ENCODE peak calls at places on chromosomes 3 and 15, in ten cellular contexts. U is SJSA1, P is non-pigmented ciliary epithelial cell, R is caudate nucleus, S is midbrain, X is hippocampal formation, W is NCI-H1436, J is NCI-H1694 treated with DMSO at 0.1 percent for 48 hours, H is HS-5, N is EH. O is an unnamed sample.

GRCh38 chr3:191743283-191743682 is 282.3 kb downstream of the PYDC2 start:
- DNase-seq in X (no peak), W (no peak), P (no peak), R (no peak), H (no peak), J (no peak), S (no peak), U (no peak), N (no peak), O (no peak)

GRCh38 chr15:82056900-82057825 is 11.3 kb upstream of the MEX3B start:
- DNase-seq in J (no peak), H (no peak), N (no peak), U (no peak), X (no peak), S (no peak), R (no peak), P (no peak), W (no peak), O (no peak)

GRCh38 chr3:153242900-153243299 is 80.9 kb downstream of the RAP2B start:
- DNase-seq in U (no peak), S (no peak), R (no peak), J (no peak), P (no peak), X (no peak), W (no peak), H (no peak), N (no peak), O (no peak)

GRCh38 chr15:50109086-50109987 is 9.7 kb downstream of the ATP8B4 start:
- DNase-seq in U (no peak), R (no peak), J (no peak), X (no peak), P (no peak), N (peak), S (no peak), W (no peak), H (no peak), O (no peak)

GRCh38 chr3:116179091-116179490 is 266.2 kb downstream of the LSAMP start:
- DNase-seq in J (no peak), H (peak), S (no peak), X (no peak), P (peak), U (peak), W (no peak), N (peak), R (no peak), O (no peak)

GRCh38 chr3:31307131-31307785 is 225.5 kb upstream of the STT3B start:
- DNase-seq in R (no peak), N (no peak), J (no peak), U (no peak), H (no peak), S (no peak), P (no peak), X (no peak), W (no peak), O (no peak)

GRCh38 chr15:53412542-53412941 is 346.9 kb downstream of the WDR72 start:
- DNase-seq in X (no peak), S (no peak), J (no peak), N (no peak), H (no peak), W (no peak), R (no peak), U (no peak), P (no peak), O (no peak)

GRCh38 chr15:69154684-69155083 is 5.8 kb upstream of the GLCE start:
- DNase-seq in P (peak), U (peak), R (no peak), J (no peak), S (no peak), H (peak), X (no peak), N (peak), W (no peak), O (no peak)

GRCh38 chr3:18868911-18869689 is 279.2 kb upstream of the KCNH8 start:
- DNase-seq in R (no peak), H (no peak), N (no peak), J (no peak), P (no peak), S (no peak), U (no peak), X (no peak), W (no peak), O (no peak)

GRCh38 chr3:25962255-25962654 is 172.4 kb downstream of the OXSM start:
- DNase-seq in J (no peak), P (no peak), X (no peak), H (no peak), U (no peak), S (no peak), W (no peak), R (no peak), N (no peak), O (no peak)

GRCh38 chr15:73601449-73602425 is 31.5 kb downstream of the NPTN start:
- DNase-seq in R (no peak), W (no peak), P (no peak), N (peak), H (no peak), X (peak), J (peak), S (peak), U (peak), O (peak)

GRCh38 chr15:71282086-71282485 is 166.8 kb downstream of the THSD4 start:
- DNase-seq in P (peak), J (no peak), H (no peak), W (no peak), U (peak), X (no peak), S (no peak), N (peak), R (no peak), O (no peak)

GRCh38 chr3:170726976-170727661 is 141.2 kb upstream of the SLC7A14 start:
- DNase-seq in H (peak), P (peak), U (peak), W (no peak), N (peak), S (no peak), R (no peak), X (no peak), J (no peak), O (peak)

GRCh38 chr3:171417813-171418212 is 42.4 kb downstream of the TNIK start:
- DNase-seq in S (no peak), J (no peak), N (peak), H (peak), U (peak), W (no peak), P (peak), R (no peak), X (no peak), O (peak)

GRCh38 chr15:53197426-53197839 is 407.3 kb upstream of the ONECUT1 start:
- DNase-seq in W (peak), S (peak), R (peak), H (no peak), P (no peak), J (peak), U (peak), N (peak), X (peak), O (peak)

GRCh38 chr3:142976621-142977398 is 13.3 kb upstream of the PAQR9 start:
- DNase-seq in N (peak), X (no peak), H (peak), R (no peak), W (no peak), U (peak), S (peak), J (no peak), P (peak), O (peak)

GRCh38 chr3:70067860-70068479 is 68.4 kb downstream of the SAMMSON start:
- DNase-seq in J (no peak), S (no peak), R (no peak), P (peak), W (no peak), N (no peak), H (no peak), U (no peak), X (no peak), O (no peak)

GRCh38 chr3:187935623-187936156 is 190.4 kb upstream of the BCL6 start:
- DNase-seq in U (no peak), H (no peak), N (no peak), J (no peak), W (no peak), P (no peak), R (no peak), X (no peak), S (no peak), O (no peak)

GRCh38 chr3:125037498-125038150 is 18.2 kb downstream of the HEG1 start:
- DNase-seq in N (no peak), U (no peak), H (no peak), R (no peak), J (no peak), S (no peak), W (no peak), X (no peak), P (no peak), O (no peak)

GRCh38 chr15:70486451-70487379 is 276.6 kb downstream of the UACA start:
- DNase-seq in P (peak), X (no peak), N (peak), S (no peak), J (no peak), U (peak), H (no peak), R (no peak), W (no peak), O (peak)

GRCh38 chr15:40066531-40066930 is 27.6 kb upstream of the SRP14 start:
- DNase-seq in J (no peak), H (no peak), U (no peak), P (no peak), R (no peak), N (no peak), S (no peak), X (no peak), W (no peak), O (no peak)

GRCh38 chr15:82572311-82572710 is 32.1 kb upstream of the RPS17 start:
- DNase-seq in R (no peak), X (peak), N (peak), U (no peak), S (no peak), P (no peak), W (no peak), J (no peak), H (no peak), O (no peak)

GRCh38 chr3:52385157-52385556 is 59.7 kb downstream of the SEMA3G start:
- DNase-seq in W (no peak), X (no peak), N (peak), H (no peak), R (no peak), S (no peak), J (no peak), U (no peak), P (no peak), O (no peak)

GRCh38 chr3:118128886-118129285 is 905.8 kb downstream of the IGSF11 start:
- DNase-seq in R (no peak), N (peak), J (no peak), X (no peak), S (no peak), P (peak), H (peak), U (no peak), W (no peak), O (no peak)

GRCh38 chr3:52434491-52435115 is 10.3 kb downstream of the SEMA3G start:
- DNase-seq in W (no peak), S (no peak), R (no peak), H (no peak), J (no peak), U (no peak), X (no peak), N (no peak), P (no peak), O (no peak)

O was measured in adrenal gland.